ENCODE peak calls at places on chromosomes 11 and 22, in six cellular contexts. One of them, this sample, is unnamed.

GRCh38 chr11:10623797-10624761 is 55.6 kb upstream of the LYVE1 start:
- DNase-seq in CD8-positive, alpha-beta T cell: peak; percentile 54
- DNase-seq in CD8-positive, alpha-beta memory T cell: no peak
- DNase-seq in tibial nerve: peak; percentile 49
- DNase-seq in uterus: no peak
- DNase-seq in heart left ventricle: peak; percentile 41
- DNase-seq in this sample: no peak

GRCh38 chr22:19882446-19883381 is 28.0 kb upstream of the GNB1L start:
- DNase-seq in tibial nerve: no peak
- DNase-seq in heart left ventricle: no peak
- DNase-seq in CD8-positive, alpha-beta memory T cell: no peak
- DNase-seq in uterus: peak; percentile 13
- DNase-seq in CD8-positive, alpha-beta T cell: no peak
- DNase-seq in this sample: peak; percentile 59

GRCh38 chr22:19802001-19802880 is 41.7 kb downstream of the TBX1 start:
- DNase-seq in CD8-positive, alpha-beta T cell: no peak
- DNase-seq in CD8-positive, alpha-beta memory T cell: no peak
- DNase-seq in tibial nerve: no peak
- DNase-seq in uterus: no peak
- DNase-seq in heart left ventricle: no peak
- DNase-seq in this sample: no peak

GRCh38 chr11:73237471-73238290 is 19.6 kb downstream of the P2RY2 start:
- DNase-seq in uterus: no peak
- DNase-seq in heart left ventricle: peak; percentile 62
- DNase-seq in CD8-positive, alpha-beta memory T cell: no peak
- DNase-seq in tibial nerve: no peak
- DNase-seq in CD8-positive, alpha-beta T cell: no peak
- DNase-seq in this sample: peak; percentile 51

GRCh38 chr11:85540635-85541034 is 86.5 kb downstream of the DLG2 start:
- DNase-seq in heart left ventricle: no peak
- DNase-seq in CD8-positive, alpha-beta T cell: no peak
- DNase-seq in uterus: no peak
- DNase-seq in tibial nerve: no peak
- DNase-seq in CD8-positive, alpha-beta memory T cell: no peak
- DNase-seq in this sample: no peak

GRCh38 chr11:19576054-19576453 is 136.6 kb upstream of the NAV2 start:
- DNase-seq in CD8-positive, alpha-beta memory T cell: no peak
- DNase-seq in heart left ventricle: no peak
- DNase-seq in CD8-positive, alpha-beta T cell: no peak
- DNase-seq in tibial nerve: no peak
- DNase-seq in uterus: no peak
- DNase-seq in this sample: no peak

GRCh38 chr22:30609260-30610185 is 2.5 kb downstream of the TCN2 start:
- DNase-seq in tibial nerve: peak; percentile 61
- DNase-seq in CD8-positive, alpha-beta T cell: no peak
- DNase-seq in uterus: peak; percentile 75
- DNase-seq in CD8-positive, alpha-beta memory T cell: no peak
- DNase-seq in heart left ventricle: peak; percentile 56
- DNase-seq in this sample: peak; percentile 76

GRCh38 chr22:29704528-29705285 is 15.1 kb upstream of the CABP7 start:
- DNase-seq in CD8-positive, alpha-beta memory T cell: no peak
- DNase-seq in heart left ventricle: no peak
- DNase-seq in CD8-positive, alpha-beta T cell: no peak
- DNase-seq in uterus: no peak
- DNase-seq in tibial nerve: peak; percentile 16
- DNase-seq in this sample: no peak

GRCh38 chr11:75164318-75164827 is 13.5 kb downstream of the SLCO2B1 start:
- DNase-seq in CD8-positive, alpha-beta memory T cell: no peak
- DNase-seq in tibial nerve: no peak
- DNase-seq in heart left ventricle: peak; percentile 20
- DNase-seq in uterus: no peak
- DNase-seq in CD8-positive, alpha-beta T cell: no peak
- DNase-seq in this sample: no peak

GRCh38 chr11:114257621-114258558 is 38.3 kb upstream of the NNMT start:
- DNase-seq in CD8-positive, alpha-beta T cell: no peak
- DNase-seq in CD8-positive, alpha-beta memory T cell: no peak
- DNase-seq in uterus: peak; percentile 84
- DNase-seq in tibial nerve: peak; percentile 66
- DNase-seq in heart left ventricle: peak; percentile 50
- DNase-seq in this sample: no peak

GRCh38 chr22:31244044-31244942 is 32.2 kb downstream of the LIMK2 start:
- DNase-seq in uterus: peak; percentile 34
- DNase-seq in tibial nerve: no peak
- DNase-seq in CD8-positive, alpha-beta memory T cell: no peak
- DNase-seq in heart left ventricle: no peak
- DNase-seq in CD8-positive, alpha-beta T cell: no peak
- DNase-seq in this sample: peak; percentile 77

GRCh38 chr11:104830080-104830479 is 68.2 kb downstream of the CASP12 start:
- DNase-seq in tibial nerve: no peak
- DNase-seq in heart left ventricle: no peak
- DNase-seq in uterus: no peak
- DNase-seq in CD8-positive, alpha-beta T cell: no peak
- DNase-seq in CD8-positive, alpha-beta memory T cell: no peak
- DNase-seq in this sample: no peak

GRCh38 chr11:125329786-125330185 is 165.2 kb downstream of the PKNOX2 start:
- DNase-seq in uterus: no peak
- DNase-seq in heart left ventricle: no peak
- DNase-seq in tibial nerve: no peak
- DNase-seq in CD8-positive, alpha-beta memory T cell: no peak
- DNase-seq in CD8-positive, alpha-beta T cell: no peak
- DNase-seq in this sample: no peak

GRCh38 chr11:61011950-61012830 is 40.7 kb downstream of the CD6 start:
- DNase-seq in uterus: no peak
- DNase-seq in tibial nerve: no peak
- DNase-seq in CD8-positive, alpha-beta memory T cell: no peak
- DNase-seq in heart left ventricle: no peak
- DNase-seq in CD8-positive, alpha-beta T cell: no peak
- DNase-seq in this sample: no peak

GRCh38 chr11:94183886-94184264 is 55.2 kb downstream of the PANX1 start:
- DNase-seq in CD8-positive, alpha-beta memory T cell: no peak
- DNase-seq in tibial nerve: peak; percentile 73
- DNase-seq in heart left ventricle: peak; percentile 25
- DNase-seq in CD8-positive, alpha-beta T cell: no peak
- DNase-seq in uterus: peak; percentile 51
- DNase-seq in this sample: peak; percentile 72

GRCh38 chr11:112801286-112802088 is 159.7 kb upstream of the NCAM1 start:
- DNase-seq in uterus: no peak
- DNase-seq in tibial nerve: no peak
- DNase-seq in CD8-positive, alpha-beta memory T cell: no peak
- DNase-seq in CD8-positive, alpha-beta T cell: no peak
- DNase-seq in heart left ventricle: no peak
- DNase-seq in this sample: no peak

GRCh38 chr11:33258631-33259184 is 1.5 kb downstream of the HIPK3 start:
- DNase-seq in uterus: no peak
- DNase-seq in CD8-positive, alpha-beta memory T cell: peak; percentile 2
- DNase-seq in CD8-positive, alpha-beta T cell: no peak
- DNase-seq in heart left ventricle: no peak
- DNase-seq in tibial nerve: peak; percentile 45
- DNase-seq in this sample: no peak

GRCh38 chr11:113670149-113670829 is 35.8 kb downstream of the TMPRSS5 start:
- DNase-seq in CD8-positive, alpha-beta memory T cell: no peak
- DNase-seq in heart left ventricle: no peak
- DNase-seq in tibial nerve: no peak
- DNase-seq in uterus: no peak
- DNase-seq in CD8-positive, alpha-beta T cell: no peak
- DNase-seq in this sample: no peak

GRCh38 chr11:22666700-22667439 is 459 bp downstream of the GAS2 start:
- DNase-seq in tibial nerve: no peak
- DNase-seq in CD8-positive, alpha-beta memory T cell: no peak
- DNase-seq in CD8-positive, alpha-beta T cell: peak; percentile 50
- DNase-seq in heart left ventricle: peak; percentile 49
- DNase-seq in uterus: no peak
- DNase-seq in this sample: no peak

GRCh38 chr22:23816552-23816976 is 22.2 kb downstream of the DERL3 start:
- DNase-seq in tibial nerve: no peak
- DNase-seq in heart left ventricle: no peak
- DNase-seq in CD8-positive, alpha-beta memory T cell: no peak
- DNase-seq in CD8-positive, alpha-beta T cell: no peak
- DNase-seq in uterus: no peak
- DNase-seq in this sample: no peak

GRCh38 chr11:77468527-77468926 is 5.4 kb downstream of the PAK1 start:
- DNase-seq in heart left ventricle: no peak
- DNase-seq in CD8-positive, alpha-beta T cell: no peak
- DNase-seq in uterus: no peak
- DNase-seq in CD8-positive, alpha-beta memory T cell: no peak
- DNase-seq in tibial nerve: no peak
- DNase-seq in this sample: no peak

GRCh38 chr11:47534707-47535251 is 18.2 kb downstream of the CELF1 start:
- DNase-seq in CD8-positive, alpha-beta T cell: no peak
- DNase-seq in heart left ventricle: no peak
- DNase-seq in CD8-positive, alpha-beta memory T cell: no peak
- DNase-seq in uterus: no peak
- DNase-seq in tibial nerve: no peak
- DNase-seq in this sample: no peak

GRCh38 chr22:46971141-46971775 is 208.8 kb downstream of the TBC1D22A start:
- DNase-seq in tibial nerve: peak; percentile 12
- DNase-seq in heart left ventricle: peak; percentile 55
- DNase-seq in CD8-positive, alpha-beta memory T cell: no peak
- DNase-seq in CD8-positive, alpha-beta T cell: no peak
- DNase-seq in uterus: no peak
- DNase-seq in this sample: no peak

GRCh38 chr22:36352775-36353507 is 34.8 kb downstream of the MYH9 start:
- DNase-seq in uterus: no peak
- DNase-seq in CD8-positive, alpha-beta T cell: peak; percentile 67
- DNase-seq in tibial nerve: peak; percentile 82
- DNase-seq in CD8-positive, alpha-beta memory T cell: peak; percentile 67
- DNase-seq in heart left ventricle: peak; percentile 80
- DNase-seq in this sample: peak; percentile 91
- H3K4me1 ChIP-seq in uterus: peaks cover 44% of the 10 kb centered on the region
- H3K4me1 ChIP-seq in CD8-positive, alpha-beta T cell: peaks cover 95% of the 10 kb centered on the region
- H3K4me1 ChIP-seq in tibial nerve: peaks cover 74% of the 10 kb centered on the region
- H3K4me1 ChIP-seq in CD8-positive, alpha-beta memory T cell: peaks cover 94% of the 10 kb centered on the region
- H3K4me1 ChIP-seq in heart left ventricle: peaks cover 74% of the 10 kb centered on the region
- H3K4me1 ChIP-seq in this sample: peaks cover 54% of the 10 kb centered on the region

GRCh38 chr22:39361495-39361894 is 11.7 kb downstream of the SYNGR1 start:
- DNase-seq in CD8-positive, alpha-beta memory T cell: no peak
- DNase-seq in heart left ventricle: no peak
- DNase-seq in CD8-positive, alpha-beta T cell: no peak
- DNase-seq in uterus: no peak
- DNase-seq in tibial nerve: no peak
- DNase-seq in this sample: no peak

GRCh38 chr22:39362932-39363331 is 13.1 kb downstream of the SYNGR1 start:
- DNase-seq in tibial nerve: no peak
- DNase-seq in CD8-positive, alpha-beta memory T cell: no peak
- DNase-seq in uterus: no peak
- DNase-seq in heart left ventricle: no peak
- DNase-seq in CD8-positive, alpha-beta T cell: no peak
- DNase-seq in this sample: no peak

GRCh38 chr22:39360674-39361413 is 11.1 kb downstream of the SYNGR1 start:
- DNase-seq in CD8-positive, alpha-beta memory T cell: no peak
- DNase-seq in uterus: no peak
- DNase-seq in heart left ventricle: no peak
- DNase-seq in CD8-positive, alpha-beta T cell: no peak
- DNase-seq in tibial nerve: no peak
- DNase-seq in this sample: no peak

GRCh38 chr22:39363751-39364484 is 14.1 kb downstream of the SYNGR1 start:
- DNase-seq in CD8-positive, alpha-beta T cell: no peak
- DNase-seq in CD8-positive, alpha-beta memory T cell: no peak
- DNase-seq in heart left ventricle: no peak
- DNase-seq in uterus: no peak
- DNase-seq in tibial nerve: no peak
- DNase-seq in this sample: no peak

DNA sequence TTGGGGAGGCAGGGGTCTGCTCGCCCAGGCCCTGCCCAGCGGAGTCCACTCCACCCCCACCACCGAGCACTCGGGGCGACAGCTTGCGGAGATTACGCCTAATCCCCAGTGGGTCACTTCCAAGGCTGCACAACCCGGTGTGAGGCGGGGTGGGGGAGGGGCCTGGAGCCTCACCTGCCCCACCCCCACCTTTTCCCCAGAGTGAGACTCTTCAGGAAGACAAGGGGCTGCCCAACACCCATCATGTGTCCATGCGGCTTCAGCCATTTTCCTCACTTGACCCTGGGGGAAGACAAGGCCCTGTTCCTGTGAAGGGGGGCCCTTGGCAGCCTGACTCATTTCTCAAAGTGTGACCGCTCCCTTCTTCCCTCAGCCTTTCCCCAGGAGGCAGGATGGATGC is 12.5 kb downstream of the SYNGR1 start:
- DNase-seq in tibial nerve: no peak
- DNase-seq in CD8-positive, alpha-beta T cell: no peak
- DNase-seq in heart left ventricle: no peak
- DNase-seq in CD8-positive, alpha-beta memory T cell: no peak
- DNase-seq in uterus: no peak
- DNase-seq in this sample: no peak
- H3K4me1 ChIP-seq in tibial nerve: peaks cover 21% of the 10 kb centered on the region
- H3K4me1 ChIP-seq in CD8-positive, alpha-beta T cell: no peaks in the 10 kb centered on the region
- H3K4me1 ChIP-seq in heart left ventricle: no peaks in the 10 kb centered on the region
- H3K4me1 ChIP-seq in CD8-positive, alpha-beta memory T cell: no peaks in the 10 kb centered on the region
- H3K4me1 ChIP-seq in uterus: peaks cover 10% of the 10 kb centered on the region
- H3K4me1 ChIP-seq in this sample: no peaks in the 10 kb centered on the region

GRCh38 chr22:32340437-32340836 is 17.2 kb upstream of the RFPL3 start:
- DNase-seq in CD8-positive, alpha-beta T cell: no peak
- DNase-seq in CD8-positive, alpha-beta memory T cell: no peak
- DNase-seq in uterus: no peak
- DNase-seq in heart left ventricle: no peak
- DNase-seq in tibial nerve: no peak
- DNase-seq in this sample: peak; percentile 25

GRCh38 chr22:32343929-32344328 is 13.7 kb upstream of the RFPL3 start:
- DNase-seq in heart left ventricle: no peak
- DNase-seq in CD8-positive, alpha-beta T cell: no peak
- DNase-seq in CD8-positive, alpha-beta memory T cell: no peak
- DNase-seq in tibial nerve: no peak
- DNase-seq in uterus: no peak
- DNase-seq in this sample: no peak

GRCh38 chr22:32339190-32340012 is 18.3 kb upstream of the RFPL3 start:
- DNase-seq in heart left ventricle: no peak
- DNase-seq in CD8-positive, alpha-beta memory T cell: no peak
- DNase-seq in tibial nerve: no peak
- DNase-seq in CD8-positive, alpha-beta T cell: no peak
- DNase-seq in uterus: no peak
- DNase-seq in this sample: no peak

GRCh38 chr22:32341122-32341740 is 16.4 kb upstream of the RFPL3 start:
- DNase-seq in uterus: no peak
- DNase-seq in heart left ventricle: no peak
- DNase-seq in CD8-positive, alpha-beta memory T cell: no peak
- DNase-seq in CD8-positive, alpha-beta T cell: no peak
- DNase-seq in tibial nerve: no peak
- DNase-seq in this sample: peak; percentile 42

DNA sequence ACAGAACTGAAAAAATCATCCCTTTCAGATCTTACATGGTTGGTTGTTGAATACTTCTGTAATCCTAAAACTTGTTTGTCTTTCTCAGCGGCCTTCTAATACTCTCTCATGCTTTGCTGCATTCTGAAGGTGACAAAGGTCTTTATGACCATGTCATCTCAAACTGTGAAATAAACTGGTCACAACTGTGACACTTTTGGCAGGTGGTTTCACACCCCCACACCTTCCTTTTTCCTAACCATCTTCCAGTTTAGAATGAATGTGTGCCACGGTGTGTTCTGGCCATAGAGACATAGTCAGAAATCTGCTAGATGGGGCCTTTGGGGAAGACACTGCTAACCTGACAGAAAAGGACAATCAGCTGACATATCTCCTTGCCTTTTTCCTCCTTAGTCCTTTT is 14.7 kb upstream of the RFPL3 start:
- DNase-seq in tibial nerve: no peak
- DNase-seq in heart left ventricle: no peak
- DNase-seq in uterus: no peak
- DNase-seq in CD8-positive, alpha-beta T cell: no peak
- DNase-seq in CD8-positive, alpha-beta memory T cell: no peak
- DNase-seq in this sample: no peak
- H3K4me1 ChIP-seq in tibial nerve: no peaks in the 10 kb centered on the region
- H3K4me1 ChIP-seq in heart left ventricle: no peaks in the 10 kb centered on the region
- H3K4me1 ChIP-seq in uterus: no peaks in the 10 kb centered on the region
- H3K4me1 ChIP-seq in CD8-positive, alpha-beta T cell: no peaks in the 10 kb centered on the region
- H3K4me1 ChIP-seq in CD8-positive, alpha-beta memory T cell: no peaks in the 10 kb centered on the region
- H3K4me1 ChIP-seq in this sample: no peaks in the 10 kb centered on the region

GRCh38 chr11:130166457-130166784 is 6.8 kb downstream of the ST14 start:
- DNase-seq in heart left ventricle: no peak
- DNase-seq in CD8-positive, alpha-beta memory T cell: no peak
- DNase-seq in tibial nerve: no peak
- DNase-seq in CD8-positive, alpha-beta T cell: no peak
- DNase-seq in uterus: no peak
- DNase-seq in this sample: no peak
- H3K4me1 ChIP-seq in heart left ventricle: no peaks in the 10 kb centered on the region
- H3K4me1 ChIP-seq in CD8-positive, alpha-beta memory T cell: no peaks in the 10 kb centered on the region
- H3K4me1 ChIP-seq in tibial nerve: no peaks in the 10 kb centered on the region
- H3K4me1 ChIP-seq in CD8-positive, alpha-beta T cell: no peaks in the 10 kb centered on the region
- H3K4me1 ChIP-seq in uterus: no peaks in the 10 kb centered on the region
- H3K4me1 ChIP-seq in this sample: no peaks in the 10 kb centered on the region